ENCODE peak calls at places on chromosome 14, in seven cellular contexts. O is A549, E is IMR-90, K is astrocyte of the spinal cord, C is heart right ventricle, N is cardiac fibroblast, Q is stomach. T is an unnamed sample.

GRCh38 chr14:77347746-77348145 is 26.9 kb downstream of the GSTZ1 start:
- DNase-seq in O (no peak), E (no peak), K (no peak), C (no peak), N (peak), Q (no peak), T (no peak)

GRCh38 chr14:33026850-33027420 is 88.3 kb downstream of the NPAS3 start:
- DNase-seq in O (no peak), E (no peak), K (peak), C (peak), N (peak), Q (no peak), T (no peak)

GRCh38 chr14:77041837-77042557 is 13.5 kb upstream of the IRF2BPL start:
- DNase-seq in O (no peak), E (peak), K (peak), C (no peak), N (peak), Q (peak), T (peak)

GRCh38 chr14:74825008-74825407 is 50.9 kb downstream of the PROX2 start:
- DNase-seq in O (no peak), E (peak), K (peak), C (no peak), N (peak), Q (no peak), T (peak)

GRCh38 chr14:104283197-104284106 is 145.1 kb downstream of the KIF26A start:
- DNase-seq in O (no peak), E (no peak), K (no peak), C (no peak), N (no peak), Q (no peak), T (no peak)

GRCh38 chr14:89418452-89418851 is 1.4 kb upstream of the FOXN3 start:
- DNase-seq in O (no peak), E (no peak), K (no peak), C (no peak), N (no peak), Q (no peak), T (no peak)

GRCh38 chr14:58822856-58823255 is 185.1 kb downstream of the DACT1 start:
- DNase-seq in O (no peak), E (no peak), K (no peak), C (no peak), N (no peak), Q (no peak), T (no peak)

GRCh38 chr14:33676135-33676566 is 274.7 kb downstream of the EGLN3 start:
- DNase-seq in O (peak), E (no peak), K (peak), C (peak), N (peak), Q (no peak), T (no peak)

GRCh38 chr14:59630281-59630963 is 53.8 kb upstream of the CCDC175 start:
- DNase-seq in O (no peak), E (no peak), K (peak), C (no peak), N (peak), Q (no peak), T (no peak)

GRCh38 chr14:35818346-35819115 is 7.6 kb upstream of the BRMS1L start:
- DNase-seq in O (peak), E (peak), K (peak), C (no peak), N (peak), Q (no peak), T (no peak)

GRCh38 chr14:52951730-52952481 is 1.1 kb upstream of the FERMT2 start:
- DNase-seq in O (peak), E (peak), K (peak), C (no peak), N (peak), Q (peak), T (peak)
- TF ChIP-seq CTCF in O (peak), E (peak), K (peak), C (peak), N (peak), Q (no peak), T (peak)

DNA sequence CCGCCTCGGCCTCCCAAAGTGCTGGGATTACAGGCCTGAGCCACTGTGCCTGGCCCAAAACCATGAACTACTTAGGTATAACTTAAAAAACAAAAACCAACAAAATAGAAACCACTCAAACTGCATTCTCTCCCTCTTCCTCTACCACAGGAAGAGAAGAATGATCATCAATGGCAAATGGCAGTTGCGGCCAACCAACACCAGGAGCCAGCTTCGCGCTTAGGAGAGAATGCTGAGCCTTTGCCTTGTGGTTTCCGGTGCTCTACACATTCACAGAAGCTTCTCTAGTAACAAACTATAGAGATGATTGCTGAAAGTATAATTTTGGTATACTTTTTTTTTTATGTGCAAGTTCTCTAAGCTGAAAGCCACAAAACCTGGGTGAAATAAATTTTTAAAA is 17.1 kb downstream of the CATSPERB start:
- DNase-seq in O (no peak), E (no peak), K (no peak), C (no peak), N (no peak), Q (no peak), T (no peak)
- TF ChIP-seq CTCF in O (no peak), E (no peak), K (no peak), C (no peak), N (no peak), Q (no peak), T (no peak)

GRCh38 chr14:73717998-73718741 is 4.0 kb upstream of the PNMA1 start:
- DNase-seq in O (no peak), E (peak), K (peak), C (no peak), N (no peak), Q (no peak), T (no peak)

GRCh38 chr14:73720636-73721035 is 6.5 kb upstream of the PNMA1 start:
- DNase-seq in O (no peak), E (no peak), K (no peak), C (no peak), N (no peak), Q (no peak), T (no peak)

GRCh38 chr14:73719791-73720190 is 5.6 kb upstream of the PNMA1 start:
- DNase-seq in O (no peak), E (peak), K (no peak), C (no peak), N (no peak), Q (no peak), T (no peak)

GRCh38 chr14:73718742-73719251 is 4.6 kb upstream of the PNMA1 start:
- DNase-seq in O (no peak), E (no peak), K (peak), C (no peak), N (no peak), Q (no peak), T (no peak)

DNA sequence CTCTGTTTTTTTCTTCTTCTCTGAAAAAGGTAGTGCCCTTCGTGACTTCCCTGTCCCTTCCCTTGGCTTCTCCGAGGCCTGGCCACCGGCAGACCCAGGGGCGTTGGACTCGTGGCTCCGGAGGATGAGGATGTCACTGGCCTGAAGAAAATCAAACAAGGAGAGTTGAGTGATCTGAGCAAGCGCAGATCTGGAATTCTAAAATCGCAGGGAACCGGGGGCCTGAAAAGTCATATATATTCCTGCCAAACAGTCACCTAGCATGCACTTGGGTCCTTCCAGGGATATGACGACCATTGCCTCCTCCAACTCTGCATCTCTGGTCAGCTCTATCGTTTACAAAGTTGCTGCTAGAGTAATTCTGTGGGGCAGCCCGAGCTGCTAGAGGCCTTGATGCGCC is 5.2 kb upstream of the PNMA1 start:
- DNase-seq in O (no peak), E (no peak), K (no peak), C (no peak), N (no peak), Q (no peak), T (no peak)
- TF ChIP-seq CTCF in O (no peak), E (no peak), K (no peak), C (no peak), N (no peak), Q (no peak), T (no peak)

DNA sequence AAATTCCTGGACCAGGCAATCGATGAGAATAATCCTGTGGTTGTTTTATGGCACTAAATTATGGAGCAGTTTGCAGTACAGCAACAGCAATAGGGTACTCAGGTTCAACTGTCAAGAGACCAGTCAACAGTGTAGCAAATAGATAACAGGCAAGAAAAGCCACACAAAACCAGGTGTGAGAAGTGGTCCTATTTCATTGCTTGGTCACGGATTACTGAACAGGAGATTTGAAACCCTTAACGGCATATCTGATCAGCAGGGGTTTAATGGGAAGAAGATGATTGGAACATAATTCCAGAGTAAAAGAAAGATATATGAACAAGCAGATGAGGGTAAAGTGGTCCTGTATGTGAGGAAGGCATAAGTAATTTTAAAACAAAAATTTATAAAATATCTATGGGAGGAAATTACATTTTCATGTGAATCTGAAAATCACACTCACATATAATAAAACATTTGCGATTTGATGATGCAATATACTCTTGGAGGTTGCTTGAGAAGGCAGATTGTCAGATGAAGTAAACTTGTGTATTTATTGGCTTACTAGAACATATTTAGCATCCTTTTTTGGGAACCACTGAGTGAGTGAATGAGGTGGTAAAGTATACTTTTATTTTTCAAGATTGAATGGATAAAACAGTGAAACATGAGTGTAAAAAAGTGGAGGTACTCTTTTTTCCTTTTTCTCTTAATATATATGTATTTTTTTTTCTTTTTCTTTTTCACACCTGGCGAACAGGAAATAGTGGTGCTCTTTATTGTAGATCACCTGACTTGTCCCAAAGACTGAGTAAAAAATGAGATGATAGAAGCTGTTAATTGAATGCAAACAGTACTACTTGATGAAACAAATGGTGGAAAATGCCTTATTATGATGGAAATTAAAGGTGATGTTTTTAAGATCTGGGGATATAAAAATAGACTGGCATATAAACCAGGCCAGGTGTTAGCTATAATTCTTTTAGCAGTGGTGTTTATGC is 21.5 kb upstream of the SDR39U1 start:
- DNase-seq in O (no peak), E (no peak), K (no peak), C (no peak), N (no peak), Q (no peak), T (no peak)
- TF ChIP-seq CTCF in O (no peak), E (no peak), K (no peak), C (no peak), N (no peak), Q (no peak), T (no peak)

GRCh38 chr14:25400607-25401206 is 350.8 kb upstream of the STXBP6 start:
- DNase-seq in O (peak), E (peak), K (peak), C (no peak), N (peak), Q (peak), T (no peak)
- TF ChIP-seq CTCF in O (peak), E (peak), K (peak), C (peak), N (peak), Q (no peak), T (peak)

T was measured in AG09319.